ENCODE peak calls at places on chromosomes 11 and 22, in nine cellular contexts. W is right atrium auricular region, O is A549, E is mucosa of descending colon, P is brain microvascular endothelial cell, U is PC-3, T is breast epithelium, L is Peyer's patch, Z is endodermal cell. Y is an unnamed sample.

GRCh38 chr22:25748140-25748539 is 6.2 kb downstream of the MYO18B start:
- DNase-seq in E (no peak), Z (no peak), U (no peak), P (no peak), O (no peak), T (no peak), W (no peak), L (no peak), Y (no peak)

GRCh38 chr22:18118345-18118915 is 7.8 kb downstream of the TUBA8 start:
- DNase-seq in Z (no peak), E (no peak), L (no peak), W (no peak), P (no peak), T (no peak), U (no peak), O (no peak), Y (no peak)

GRCh38 chr11:75583710-75584658 is 21.9 kb downstream of the SERPINH1 start:
- DNase-seq in E (peak; percentile 73), T (peak; percentile 63), Z (peak; percentile 91), W (peak; percentile 85), U (no peak), L (peak; percentile 25), O (no peak), P (no peak), Y (peak; percentile 79)

GRCh38 chr22:45645150-45645525 is 26.5 kb upstream of the ATXN10 start:
- DNase-seq in E (no peak), O (no peak), P (no peak), Z (no peak), W (peak; percentile 50), U (no peak), L (no peak), T (no peak), Y (no peak)

GRCh38 chr11:71489311-71490043 is 36.5 kb downstream of the NADSYN1 start:
- DNase-seq in E (no peak), T (no peak), Z (no peak), O (peak; percentile 27), W (no peak), U (peak; percentile 15), L (no peak), P (peak; percentile 72), Y (peak; percentile 35)

GRCh38 chr11:128709402-128709801 is 15.5 kb downstream of the FLI1 start:
- DNase-seq in O (no peak), W (peak; percentile 61), L (no peak), P (peak; percentile 98), U (peak; percentile 95), E (no peak), Z (peak; percentile 70), T (no peak), Y (peak; percentile 99)

GRCh38 chr11:64043545-64043944 is 7.8 kb downstream of the FLRT1 start:
- DNase-seq in L (no peak), P (no peak), W (no peak), Z (no peak), U (no peak), T (no peak), O (no peak), E (no peak), Y (no peak)

GRCh38 chr11:3853935-3854659 is 1.4 kb upstream of the STIM1 start:
- DNase-seq in O (no peak), L (peak; percentile 84), Z (no peak), W (no peak), E (peak; percentile 75), T (peak; percentile 46), U (no peak), P (no peak), Y (no peak)

GRCh38 chr22:37259540-37260029 is 15.5 kb upstream of the RAC2 start:
- DNase-seq in W (no peak), E (no peak), L (no peak), Z (peak; percentile 82), U (peak; percentile 63), O (peak; percentile 44), P (peak; percentile 53), T (no peak), Y (peak; percentile 65)

GRCh38 chr11:35144103-35144741 is 5.3 kb downstream of the CD44 start:
- DNase-seq in O (no peak), T (no peak), U (peak; percentile 83), P (peak; percentile 53), E (peak; percentile 65), W (no peak), L (peak; percentile 80), Z (no peak), Y (peak; percentile 62)

GRCh38 chr11:47104337-47104950 is 72.2 kb downstream of the ARFGAP2 start:
- DNase-seq in L (no peak), T (no peak), E (no peak), P (peak; percentile 3), W (no peak), Z (peak; percentile 71), O (no peak), U (no peak), Y (peak; percentile 44)

GRCh38 chr11:101848262-101848661 is 66.5 kb upstream of the CEP126 start:
- DNase-seq in P (no peak), Z (no peak), E (no peak), U (peak; percentile 77), T (no peak), W (no peak), L (no peak), O (no peak), Y (peak; percentile 31)

GRCh38 chr11:34044664-34045485 is 6.7 kb upstream of the CAPRIN1 start:
- DNase-seq in E (no peak), P (peak; percentile 89), L (no peak), T (no peak), W (no peak), U (peak; percentile 93), O (peak; percentile 51), Z (peak; percentile 68), Y (peak; percentile 83)

GRCh38 chr11:15969281-15969680 is 387.1 kb downstream of the SOX6 start:
- DNase-seq in E (no peak), W (peak; percentile 86), O (peak; percentile 35), P (peak; percentile 88), U (peak; percentile 48), L (no peak), Z (peak; percentile 53), T (no peak), Y (peak; percentile 92)

GRCh38 chr22:32055069-32055468 is 12.0 kb downstream of the SLC5A1 start:
- DNase-seq in L (no peak), T (no peak), U (no peak), P (no peak), Z (no peak), W (no peak), O (no peak), E (no peak), Y (no peak)
- TF ChIP-seq CTCF in L (no peak), T (no peak), U (no peak), P (no peak), Z (no peak), W (no peak), O (no peak), E (no peak), Y (no peak)

GRCh38 chr22:48050836-48051235 is 1288.4 kb downstream of the TBC1D22A start:
- DNase-seq in W (no peak), O (no peak), U (no peak), E (no peak), T (no peak), P (no peak), Z (peak; percentile 15), L (no peak), Y (no peak)

GRCh38 chr22:48054596-48054995 is 1292.1 kb downstream of the TBC1D22A start:
- DNase-seq in U (no peak), L (no peak), P (no peak), T (no peak), O (no peak), Z (peak; percentile 24), E (no peak), W (no peak), Y (no peak)

GRCh38 chr22:48052621-48052890 is 1290.1 kb downstream of the TBC1D22A start:
- DNase-seq in T (no peak), E (no peak), L (no peak), P (no peak), Z (peak; percentile 20), U (no peak), W (no peak), O (no peak), Y (no peak)

GRCh38 chr22:48053973-48054372 is 1291.5 kb downstream of the TBC1D22A start:
- DNase-seq in W (no peak), T (no peak), L (no peak), Z (peak; percentile 26), E (no peak), U (no peak), P (no peak), O (no peak), Y (no peak)

GRCh38 chr22:48051796-48052620 is 1289.6 kb downstream of the TBC1D22A start:
- DNase-seq in O (no peak), L (no peak), W (no peak), E (no peak), T (no peak), P (no peak), U (no peak), Z (peak; percentile 10), Y (no peak)
- H3K4me3 ChIP-seq in O (no peak overlapping the region), L (no peak overlapping the region), W (no peak overlapping the region), E (no peak overlapping the region), T (no peak overlapping the region), P (no peak overlapping the region), U (no peak overlapping the region), Z (no peak overlapping the region), Y (no peak overlapping the region)

GRCh38 chr22:20298110-20298802 is 21.6 kb downstream of the DGCR6L start:
- DNase-seq in U (no peak), L (no peak), T (no peak), E (no peak), W (no peak), P (no peak), Z (no peak), O (no peak), Y (no peak)

GRCh38 chr22:20297414-20298109 is 22.3 kb downstream of the DGCR6L start:
- DNase-seq in Z (no peak), T (no peak), E (no peak), O (no peak), U (no peak), W (no peak), P (no peak), L (no peak), Y (no peak)

GRCh38 chr22:20302438-20303228 is 17.2 kb downstream of the DGCR6L start:
- DNase-seq in Z (no peak), L (no peak), P (no peak), E (peak; percentile 38), O (no peak), W (no peak), T (no peak), U (no peak), Y (no peak)

GRCh38 chr22:20298803-20299735 is 20.8 kb downstream of the DGCR6L start:
- DNase-seq in U (peak; percentile 78), E (peak; percentile 94), O (peak; percentile 35), P (peak; percentile 35), T (peak; percentile 80), W (peak; percentile 65), L (peak; percentile 89), Z (peak; percentile 97), Y (peak; percentile 76)

DNA sequence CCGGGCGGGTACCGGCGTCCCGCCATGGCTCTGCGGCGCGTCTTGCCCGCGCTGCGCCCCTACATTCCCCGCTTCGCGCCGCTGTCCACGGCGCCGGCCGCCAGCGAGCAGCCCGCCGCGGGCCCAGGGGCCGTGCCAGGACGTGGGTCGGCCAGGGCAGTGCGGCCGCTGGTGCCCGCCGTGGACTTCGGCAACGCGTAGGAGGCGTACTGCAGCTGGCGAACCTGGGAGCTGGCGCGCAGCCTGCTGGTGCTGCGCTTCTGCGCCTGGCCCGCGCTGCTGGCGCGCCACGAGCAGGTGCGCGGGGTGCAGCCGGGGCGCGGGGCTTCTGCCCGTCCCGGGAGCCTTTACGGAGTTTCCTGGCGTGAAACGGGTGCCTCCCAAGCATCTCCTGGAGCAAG is 20.1 kb downstream of the DGCR6L start:
- DNase-seq in E (no peak), Z (no peak), L (no peak), O (no peak), U (peak; percentile 26), P (no peak), W (no peak), T (no peak), Y (peak; percentile 19)
- TF ChIP-seq CTCF in E (no peak), Z (peak; percentile 12), L (no peak), O (no peak), U (no peak), P (no peak), W (no peak), T (no peak), Y (no peak)

GRCh38 chr11:95325777-95326258 is 94.8 kb upstream of the SESN3 start:
- DNase-seq in O (no peak), U (no peak), P (no peak), W (no peak), E (no peak), Z (no peak), T (no peak), L (no peak), Y (no peak)
- H3K4me3 ChIP-seq in O (no peak overlapping the region), U (no peak overlapping the region), P (no peak overlapping the region), W (no peak overlapping the region), E (no peak overlapping the region), Z (no peak overlapping the region), T (no peak overlapping the region), L (no peak overlapping the region), Y (no peak overlapping the region)

Y was measured in cardiac fibroblast.